ENCODE peak calls at places on chromosomes 12 and 14, in four cellular contexts. One of them, this sample, is unnamed.

GRCh38 chr14:101564819-101565698 is 3.8 kb downstream of the DIO3 start:
- DNase-seq in HCT116: no peak
- DNase-seq in H1: peak; percentile 71
- DNase-seq in K562: no peak
- DNase-seq in this sample: no peak

GRCh38 chr12:93456077-93456476 is 11.2 kb upstream of the MRPL42 start:
- DNase-seq in HCT116: no peak
- DNase-seq in H1: no peak
- DNase-seq in K562: no peak
- DNase-seq in this sample: no peak

GRCh38 chr12:90499793-90500192 is 455.2 kb downstream of the CCER1 start:
- DNase-seq in HCT116: no peak
- DNase-seq in H1: no peak
- DNase-seq in K562: no peak
- DNase-seq in this sample: no peak

GRCh38 chr14:102941419-102942011 is 19.1 kb downstream of the AMN start:
- DNase-seq in HCT116: no peak
- DNase-seq in H1: no peak
- DNase-seq in K562: peak; percentile 43
- DNase-seq in this sample: no peak

GRCh38 chr12:50661300-50662120 is 102.4 kb upstream of the ATF1 start:
- DNase-seq in HCT116: no peak
- DNase-seq in H1: no peak
- DNase-seq in K562: no peak
- DNase-seq in this sample: peak; percentile 72

GRCh38 chr12:58896278-58896677 is 24.0 kb downstream of the LRIG3 start:
- DNase-seq in HCT116: no peak
- DNase-seq in H1: no peak
- DNase-seq in K562: no peak
- DNase-seq in this sample: no peak

GRCh38 chr12:14275886-14276285 is 89.6 kb upstream of the ATF7IP start:
- DNase-seq in HCT116: no peak
- DNase-seq in H1: no peak
- DNase-seq in K562: peak; percentile 48
- DNase-seq in this sample: no peak

GRCh38 chr14:99772371-99773283 is 20.6 kb upstream of the EML1 start:
- DNase-seq in HCT116: no peak
- DNase-seq in H1: no peak
- DNase-seq in K562: no peak
- DNase-seq in this sample: no peak

GRCh38 chr14:74260525-74261233 is 21.4 kb downstream of the VSX2 start:
- DNase-seq in HCT116: no peak
- DNase-seq in H1: no peak
- DNase-seq in K562: no peak
- DNase-seq in this sample: no peak

GRCh38 chr12:33450480-33450879 is 10.9 kb upstream of the SYT10 start:
- DNase-seq in HCT116: no peak
- DNase-seq in H1: no peak
- DNase-seq in K562: no peak
- DNase-seq in this sample: no peak

GRCh38 chr14:52069617-52070431 is 965 bp upstream of the NID2 start:
- DNase-seq in HCT116: no peak
- DNase-seq in H1: peak; percentile 81
- DNase-seq in K562: no peak
- DNase-seq in this sample: no peak

GRCh38 chr12:45638386-45638785 is 91.1 kb upstream of the ARID2 start:
- DNase-seq in HCT116: no peak
- DNase-seq in H1: no peak
- DNase-seq in K562: no peak
- DNase-seq in this sample: no peak

GRCh38 chr14:83757896-83758295 is 1772.0 kb upstream of the FLRT2 start:
- DNase-seq in HCT116: no peak
- DNase-seq in H1: no peak
- DNase-seq in K562: no peak
- DNase-seq in this sample: no peak

DNA sequence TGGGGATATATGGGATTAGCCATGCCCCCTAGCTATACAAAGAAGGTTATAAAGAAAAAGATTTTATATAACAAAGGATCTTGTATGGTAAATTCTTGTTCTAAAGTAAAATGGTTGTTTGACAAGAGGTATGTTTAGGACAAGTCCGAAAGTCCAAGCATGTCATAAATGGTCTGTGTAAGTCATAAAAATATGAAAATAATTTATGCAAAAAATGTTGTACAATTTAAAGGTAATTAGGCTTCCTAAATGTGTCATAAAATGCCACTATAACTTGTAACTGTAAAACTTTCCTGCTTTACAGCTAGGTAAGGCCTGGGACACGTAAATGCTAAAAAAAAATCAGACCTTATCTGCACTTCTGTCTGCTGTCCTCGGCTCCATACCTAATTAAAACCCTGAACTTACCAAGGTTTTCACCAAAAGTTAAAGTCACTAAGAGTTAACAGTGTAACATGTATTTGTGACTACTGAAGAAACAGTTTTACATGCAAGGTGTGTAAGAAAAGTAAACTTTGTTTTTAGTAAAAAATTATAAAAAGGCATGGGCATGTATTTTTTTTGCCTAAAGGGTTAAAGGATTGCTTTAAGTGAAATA is 110.0 kb upstream of the RESF1 start:
- DNase-seq in HCT116: peak; percentile 54
- DNase-seq in H1: no peak
- DNase-seq in K562: peak; percentile 50
- DNase-seq in this sample: no peak
- TF ChIP-seq EGR1 in HCT116: no peak
- TF ChIP-seq EGR1 in H1: no peak
- TF ChIP-seq EGR1 in K562: no peak
- TF ChIP-seq EGR1 in this sample: no peak

GRCh38 chr12:114682920-114683708 is 861 bp downstream of the TBX3 start:
- DNase-seq in HCT116: no peak
- DNase-seq in H1: peak; percentile 78
- DNase-seq in K562: no peak
- DNase-seq in this sample: no peak
- TF ChIP-seq EZH2 in HCT116: no peak
- TF ChIP-seq EZH2 in H1: peak; percentile 88
- TF ChIP-seq EZH2 in K562: no peak
- TF ChIP-seq EZH2 in this sample: no peak

GRCh38 chr12:88206636-88207035 is 64.5 kb downstream of the TMTC3 start:
- DNase-seq in HCT116: no peak
- DNase-seq in H1: no peak
- DNase-seq in K562: no peak
- DNase-seq in this sample: no peak
- TF ChIP-seq MAX in HCT116: no peak
- TF ChIP-seq MAX in H1: no peak
- TF ChIP-seq MAX in K562: no peak
- TF ChIP-seq MAX in this sample: no peak

GRCh38 chr12:131091413-131091975 is 137.8 kb downstream of the ADGRD1 start:
- DNase-seq in HCT116: no peak
- DNase-seq in H1: no peak
- DNase-seq in K562: no peak
- DNase-seq in this sample: peak; percentile 80
- TF ChIP-seq EGR1 in HCT116: no peak
- TF ChIP-seq EGR1 in H1: no peak
- TF ChIP-seq EGR1 in K562: no peak
- TF ChIP-seq EGR1 in this sample: peak; percentile 81

GRCh38 chr12:41287500-41287899 is 99.4 kb downstream of the PDZRN4 start:
- DNase-seq in HCT116: no peak
- DNase-seq in H1: no peak
- DNase-seq in K562: no peak
- DNase-seq in this sample: no peak
- TF ChIP-seq EZH2 in HCT116: no peak
- TF ChIP-seq EZH2 in H1: no peak
- TF ChIP-seq EZH2 in K562: no peak
- TF ChIP-seq EZH2 in this sample: no peak

DNA sequence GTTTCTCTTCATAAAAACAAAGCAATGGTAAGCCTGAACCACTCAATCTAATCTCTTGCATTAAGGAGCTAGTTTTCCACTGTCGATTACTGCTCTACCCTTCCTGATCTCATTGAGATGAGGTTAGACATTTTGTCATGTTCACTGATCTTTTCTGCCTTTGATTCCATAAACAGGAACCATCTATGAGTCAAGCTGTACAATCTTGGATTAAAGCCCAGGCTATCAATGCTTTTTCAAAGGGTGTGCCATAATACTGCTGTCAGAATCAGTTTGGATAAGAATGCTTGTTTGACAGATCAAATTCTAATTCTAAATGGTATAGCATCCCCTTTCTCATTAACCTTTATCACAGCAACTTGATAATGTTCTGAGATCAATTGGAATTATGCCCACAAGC is 16.1 kb downstream of the GRIP1 start:
- DNase-seq in HCT116: no peak
- DNase-seq in H1: no peak
- DNase-seq in K562: no peak
- DNase-seq in this sample: no peak
- TF ChIP-seq MAX in HCT116: no peak
- TF ChIP-seq MAX in H1: no peak
- TF ChIP-seq MAX in K562: no peak
- TF ChIP-seq MAX in this sample: no peak

DNA sequence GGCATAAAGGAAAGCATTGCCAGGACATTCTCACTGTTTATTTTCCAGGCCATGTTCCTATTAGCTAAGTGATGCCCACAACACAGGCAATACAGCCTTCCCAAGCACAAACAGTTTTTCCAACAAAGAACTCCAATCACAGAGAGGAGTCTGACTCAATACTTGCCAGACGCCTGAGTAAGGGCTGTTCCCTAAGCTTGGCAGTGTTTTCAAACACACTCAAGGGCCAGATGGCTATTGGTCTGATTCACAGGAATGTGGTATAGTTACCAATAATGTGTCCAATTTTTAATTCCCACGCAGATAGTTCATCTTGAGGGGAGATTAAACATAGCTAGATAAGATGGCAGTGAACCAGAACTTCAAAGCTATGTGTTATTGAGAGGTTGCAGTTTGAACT is 381.0 kb downstream of the SNAPC1 start:
- DNase-seq in HCT116: no peak
- DNase-seq in H1: no peak
- DNase-seq in K562: no peak
- DNase-seq in this sample: no peak
- TF ChIP-seq EGR1 in HCT116: no peak
- TF ChIP-seq EGR1 in H1: no peak
- TF ChIP-seq EGR1 in K562: no peak
- TF ChIP-seq EGR1 in this sample: no peak

DNA sequence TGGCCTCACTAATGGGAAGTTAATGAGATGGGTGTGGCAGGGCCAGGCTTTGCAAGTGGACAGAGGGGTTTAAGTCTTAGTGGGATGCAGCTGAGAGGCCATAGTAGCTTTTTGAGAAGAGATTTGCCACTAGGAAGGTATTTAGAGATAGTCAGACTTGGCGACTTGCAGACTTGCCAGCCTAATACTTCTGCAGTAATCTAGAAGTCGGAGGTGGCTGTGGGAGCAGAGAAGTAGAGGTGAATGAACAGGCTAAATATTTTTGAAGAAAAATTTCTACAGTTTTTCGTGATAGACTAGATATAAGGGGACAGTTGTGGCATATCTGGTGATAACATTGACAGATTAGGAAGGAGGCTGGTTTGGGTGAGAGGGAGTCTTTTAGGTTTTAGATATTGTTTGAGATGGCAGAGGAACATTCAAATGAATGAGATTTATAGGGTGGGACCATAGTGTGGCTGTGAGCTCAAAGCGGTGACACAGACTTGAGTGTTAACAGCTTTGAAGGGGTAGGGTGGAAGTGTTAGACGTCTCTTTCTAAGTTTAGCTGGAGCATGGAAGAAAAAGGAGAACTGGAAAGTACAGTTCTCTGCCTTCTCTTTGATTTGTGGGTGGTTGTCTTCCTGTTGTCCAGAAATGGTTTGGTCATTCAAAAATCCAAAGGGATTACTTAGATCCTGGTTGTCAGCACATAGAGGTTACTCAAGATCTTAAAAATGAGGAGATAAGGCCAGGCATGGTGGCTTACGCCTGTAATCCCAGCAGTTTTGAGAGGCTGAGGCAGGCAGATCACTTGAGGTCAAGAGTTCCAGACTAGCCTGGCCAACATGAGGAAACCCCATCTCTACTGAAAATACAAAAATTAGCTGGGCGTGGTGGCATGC is 44.9 kb downstream of the MAPKAPK5 start:
- DNase-seq in HCT116: no peak
- DNase-seq in H1: no peak
- DNase-seq in K562: no peak
- DNase-seq in this sample: no peak
- TF ChIP-seq EZH2 in HCT116: no peak
- TF ChIP-seq EZH2 in H1: no peak
- TF ChIP-seq EZH2 in K562: no peak
- TF ChIP-seq EZH2 in this sample: no peak

GRCh38 chr14:85531141-85531593 is 1.2 kb downstream of the FLRT2 start:
- DNase-seq in HCT116: no peak
- DNase-seq in H1: peak; percentile 80
- DNase-seq in K562: no peak
- DNase-seq in this sample: no peak
- TF ChIP-seq MAX in HCT116: no peak
- TF ChIP-seq MAX in H1: peak; percentile 31
- TF ChIP-seq MAX in K562: no peak
- TF ChIP-seq MAX in this sample: no peak

This sample was measured in GM12878.